ENCODE peak calls at places on chromosome 1, in nine cellular contexts. Y is HS-27A, A is T-cell, M is DMS 273 treated with DMSO at 0.1 percent for 48 hours, X is amniotic stem cell, D is WERI-Rb-1, V is T follicular helper cell, B is EL, Q is endodermal cell. P is an unnamed sample.

GRCh38 chr1:89269277-89269676 is 3.4 kb downstream of the GBP5 start:
- DNase-seq in Y (no peak), A (no peak), M (no peak), X (no peak), D (no peak), V (no peak), B (no peak), Q (no peak), P (no peak)

GRCh38 chr1:40899230-40899870 is 37.2 kb upstream of the CITED4 start:
- DNase-seq in Y (no peak), A (no peak), M (no peak), X (no peak), D (no peak), V (no peak), B (no peak), Q (peak), P (no peak)

GRCh38 chr1:85544689-85545203 is 35.8 kb upstream of the CCN1 start:
- DNase-seq in Y (peak), A (no peak), M (no peak), X (no peak), D (no peak), V (no peak), B (peak), Q (no peak), P (no peak)

GRCh38 chr1:204308023-204308628 is 51.6 kb downstream of the PLEKHA6 start:
- DNase-seq in Y (no peak), A (no peak), M (no peak), X (no peak), D (peak), V (no peak), B (no peak), Q (no peak), P (no peak)

GRCh38 chr1:155077758-155078495 is 710 bp upstream of the EFNA3 start:
- DNase-seq in Y (no peak), A (no peak), M (no peak), X (no peak), D (peak), V (no peak), B (no peak), Q (peak), P (no peak)

GRCh38 chr1:36989260-36989659 is 45.1 kb downstream of the GRIK3 start:
- DNase-seq in Y (no peak), A (no peak), M (no peak), X (no peak), D (no peak), V (no peak), B (no peak), Q (no peak), P (no peak)

GRCh38 chr1:46601257-46602007 is 2.6 kb downstream of the MKNK1 start:
- DNase-seq in Y (no peak), A (no peak), M (no peak), X (no peak), D (no peak), V (no peak), B (no peak), Q (no peak), P (no peak)

GRCh38 chr1:44407430-44408180 is 2.5 kb downstream of the RNF220 start:
- DNase-seq in Y (no peak), A (no peak), M (no peak), X (no peak), D (no peak), V (no peak), B (no peak), Q (peak), P (no peak)

P was measured in COR-L47.